ENCODE peak calls at places on chromosomes 13 and 19, in nine cellular contexts. N is psoas muscle; M is heart left ventricle; J is HFFc6; Z is WERI-Rb-1; V is CD4-positive, alpha-beta T cell; A is left lung; L is keratinocyte; U is H9. W is an unnamed sample.

GRCh38 chr19:8392017-8392591 is 1.9 kb downstream of the RAB11B start:
- DNase-seq in V (no peak), L (no peak), U (no peak), M (peak), Z (no peak), N (peak), A (no peak), J (no peak), W (no peak)

GRCh38 chr19:11587302-11587972 is 9.8 kb upstream of the ZNF627 start:
- DNase-seq in U (peak), V (peak), A (peak), L (no peak), Z (peak), M (peak), J (peak), N (peak), W (peak)

GRCh38 chr19:55176116-55176515 is 4.0 kb downstream of the SYT5 start:
- DNase-seq in M (no peak), L (no peak), U (no peak), N (no peak), J (no peak), A (no peak), Z (no peak), V (no peak), W (no peak)

GRCh38 chr13:24723206-24723605 is 40.8 kb upstream of the RNF17 start:
- DNase-seq in L (no peak), V (no peak), Z (no peak), U (no peak), J (no peak), A (no peak), M (no peak), N (peak), W (no peak)

GRCh38 chr13:112117258-112117954 is 50.5 kb downstream of the SOX1 start:
- DNase-seq in U (no peak), A (peak), J (no peak), L (no peak), M (no peak), Z (peak), V (no peak), N (peak), W (no peak)

GRCh38 chr19:13097331-13098258 is 5.1 kb downstream of the LYL1 start:
- DNase-seq in V (no peak), Z (no peak), A (peak), U (no peak), L (no peak), M (peak), J (no peak), N (no peak), W (peak)

GRCh38 chr19:1117654-1118053 is 13.9 kb downstream of the GPX4 start:
- DNase-seq in A (no peak), V (no peak), J (no peak), Z (no peak), N (no peak), M (no peak), L (no peak), U (no peak), W (no peak)

GRCh38 chr19:5345895-5346386 is 5.3 kb upstream of the PTPRS start:
- DNase-seq in A (no peak), M (no peak), V (no peak), J (peak), L (peak), N (no peak), Z (no peak), U (no peak), W (no peak)

GRCh38 chr13:66875264-66875663 is 354.9 kb downstream of the PCDH9 start:
- DNase-seq in M (no peak), J (no peak), U (no peak), N (no peak), Z (no peak), L (no peak), A (no peak), V (no peak), W (no peak)

GRCh38 chr13:111335263-111335662 is 14.8 kb downstream of the TEX29 start:
- DNase-seq in J (no peak), A (no peak), Z (no peak), L (no peak), V (no peak), M (no peak), N (no peak), U (peak), W (no peak)

GRCh38 chr13:43319617-43320444 is 296.4 kb downstream of the DNAJC15 start:
- DNase-seq in L (no peak), U (no peak), J (no peak), V (no peak), A (no peak), Z (no peak), N (no peak), M (no peak), W (no peak)

GRCh38 chr13:67273001-67273400 is 42.9 kb upstream of the PCDH9 start:
- DNase-seq in M (no peak), Z (no peak), L (no peak), J (no peak), V (no peak), A (no peak), N (no peak), U (no peak), W (no peak)

GRCh38 chr19:45450042-45450380 is 17.8 kb upstream of the FOSB start:
- DNase-seq in U (no peak), M (no peak), N (no peak), L (no peak), Z (no peak), V (no peak), A (no peak), J (no peak), W (no peak)

GRCh38 chr19:6032381-6032780 is 54.4 kb upstream of the RANBP3 start:
- DNase-seq in J (no peak), Z (no peak), V (no peak), A (no peak), M (no peak), U (no peak), L (no peak), N (no peak), W (no peak)

GRCh38 chr19:13995017-13995728 is 10.9 kb downstream of the RFX1 start:
- DNase-seq in J (peak), L (no peak), M (peak), Z (no peak), V (no peak), A (peak), U (no peak), N (peak), W (no peak)

GRCh38 chr13:34611678-34612077 is 330.4 kb upstream of the NBEA start:
- DNase-seq in J (no peak), U (no peak), Z (no peak), N (no peak), V (no peak), M (no peak), L (no peak), A (no peak), W (no peak)

GRCh38 chr19:47275866-47276461 is 1.3 kb downstream of the INAFM1 start:
- DNase-seq in J (peak), Z (no peak), L (no peak), U (no peak), M (peak), N (peak), V (no peak), A (no peak), W (no peak)

GRCh38 chr13:70571221-70571620 is 463.0 kb upstream of the KLHL1 start:
- DNase-seq in M (no peak), V (no peak), U (no peak), Z (no peak), N (no peak), A (no peak), J (no peak), L (no peak), W (no peak)

GRCh38 chr13:70568571-70568970 is 460.3 kb upstream of the KLHL1 start:
- DNase-seq in A (no peak), Z (no peak), V (no peak), U (no peak), L (no peak), N (no peak), M (no peak), J (peak), W (no peak)
- TF ChIP-seq CTCF in A (peak), Z (no peak), V (no peak), U (peak), L (peak), N (peak), M (peak), J (peak), W (no peak)

GRCh38 chr13:81393686-81394085 is 1052.8 kb upstream of the SPRY2 start:
- DNase-seq in A (no peak), J (no peak), U (no peak), N (no peak), M (no peak), L (no peak), V (no peak), Z (no peak), W (no peak)
- TF ChIP-seq CTCF in A (no peak), J (no peak), U (no peak), N (no peak), M (no peak), L (no peak), V (no peak), Z (no peak), W (no peak)

DNA sequence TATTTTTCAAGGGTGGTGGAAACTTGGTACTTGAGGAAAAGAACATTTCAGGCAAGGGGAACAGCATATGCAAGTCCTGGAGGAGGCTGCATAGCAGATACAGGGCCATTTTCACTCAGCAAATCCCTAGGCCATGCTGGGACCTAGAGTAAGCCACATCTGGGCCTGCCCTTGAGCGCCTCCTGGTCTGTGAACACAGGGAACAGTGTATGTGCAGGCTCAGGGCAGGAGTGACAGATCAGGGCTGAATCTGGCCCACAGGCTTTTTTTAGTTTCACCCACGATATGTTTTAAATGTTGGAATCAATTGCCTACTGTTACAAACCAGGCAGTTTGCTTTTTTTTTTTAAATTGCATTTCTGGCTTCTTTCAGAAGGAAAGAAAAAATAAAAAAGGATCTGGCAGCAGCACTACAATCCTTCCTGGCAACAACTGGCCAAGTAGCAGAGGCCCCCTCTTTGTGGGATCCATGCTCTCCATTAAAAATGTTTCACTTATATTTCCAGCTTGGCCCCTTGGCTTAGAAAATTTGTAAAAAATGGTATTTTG is 1.4 kb upstream of the TMEM145 start:
- DNase-seq in Z (peak), A (no peak), N (no peak), L (no peak), U (peak), V (no peak), M (no peak), J (no peak), W (no peak)
- TF ChIP-seq CTCF in Z (peak), A (no peak), N (no peak), L (no peak), U (peak), V (no peak), M (no peak), J (peak), W (no peak)

DNA sequence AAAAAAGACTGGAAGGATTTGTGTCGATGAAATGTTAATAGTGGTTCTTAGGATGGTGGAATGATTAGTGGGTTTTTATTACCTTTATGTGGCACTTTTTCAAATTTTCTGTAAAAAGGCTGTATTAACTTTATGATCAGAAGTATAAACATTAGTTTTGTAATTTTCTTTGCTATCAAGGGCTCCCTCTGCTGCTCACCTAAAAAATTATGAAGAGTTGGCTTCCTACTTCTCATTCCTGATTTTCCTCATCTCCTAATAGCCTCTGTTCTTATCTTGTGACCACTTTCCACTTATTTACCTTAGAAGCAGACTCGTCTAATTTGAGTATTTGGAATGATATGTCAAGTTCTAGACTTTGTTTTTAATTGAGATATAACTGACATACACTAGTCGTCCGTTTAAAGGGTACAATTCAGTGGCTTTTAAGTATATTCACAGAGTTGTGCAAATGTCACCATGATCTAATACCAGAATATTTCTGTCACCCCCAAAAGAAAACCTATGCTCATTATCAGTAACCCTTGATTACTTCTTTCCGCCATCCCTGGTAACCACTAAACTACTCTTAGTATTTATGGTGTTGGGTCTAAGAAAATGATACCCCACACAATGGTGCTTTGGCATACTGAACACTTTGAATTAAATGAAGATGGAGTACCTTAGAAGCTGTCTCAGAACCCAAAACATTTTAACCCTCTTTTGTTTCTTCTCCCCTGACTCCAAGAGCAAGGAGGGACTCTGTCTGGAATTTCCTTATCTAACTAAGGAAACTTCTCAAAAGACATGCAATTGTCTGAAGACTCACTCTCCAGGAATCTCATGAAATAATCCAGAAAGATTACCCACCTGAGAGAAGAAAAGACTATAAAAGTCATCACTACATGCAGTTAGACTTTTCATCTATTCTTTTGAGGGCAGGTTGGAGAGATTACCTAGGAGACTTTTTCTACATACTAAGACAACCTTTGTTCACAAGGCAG is 311.3 kb downstream of the DLEU7 start:
- DNase-seq in A (no peak), N (no peak), L (no peak), V (no peak), Z (no peak), U (no peak), J (peak), M (no peak), W (no peak)
- TF ChIP-seq CTCF in A (peak), N (peak), L (peak), V (peak), Z (peak), U (peak), J (peak), M (peak), W (no peak)